ENCODE peak calls at places on chromosomes 16 and 17, in four cellular contexts. F is posterior vena cava; Y is glutamatergic neuron; X is naive thymus-derived CD8-positive, alpha-beta T cell. H is an unnamed sample.
A peak's percentile ranks its signal among the peaks of the same experiment; 100 is the strongest.

GRCh38 chr16:19242186-19242585 is 43.3 kb upstream of the CLEC19A start:
- DNase-seq in F (no peak), X (no peak), Y (no peak), H (no peak)

GRCh38 chr17:5003214-5003867 is 5.6 kb downstream of the KIF1C start:
- DNase-seq in F (peak; percentile 67), X (no peak), Y (no peak), H (no peak)

GRCh38 chr17:17859909-17860760 is 23.3 kb upstream of the SREBF1 start:
- DNase-seq in F (peak; percentile 91), Y (peak; percentile 75), X (peak; percentile 65), H (peak; percentile 71)

GRCh38 chr17:2085648-2085949 is 30.7 kb downstream of the HIC1 start:
- DNase-seq in X (no peak), Y (no peak), F (no peak), H (no peak)

GRCh38 chr17:71799657-71800056 is 321.2 kb upstream of the SOX9 start:
- DNase-seq in Y (no peak), X (no peak), F (no peak), H (no peak)

GRCh38 chr17:77696720-77697460 is 261.6 kb upstream of the TNRC6C start:
- DNase-seq in X (no peak), Y (no peak), F (no peak), H (no peak)

GRCh38 chr16:77556203-77556602 is 121.4 kb upstream of the ADAMTS18 start:
- DNase-seq in Y (no peak), X (no peak), F (no peak), H (no peak)

GRCh38 chr17:19935169-19935568 is 42.5 kb downstream of the AKAP10 start:
- DNase-seq in X (no peak), Y (no peak), F (no peak), H (no peak)

GRCh38 chr17:81865733-81866439 is 5.3 kb downstream of the ARHGDIA start:
- DNase-seq in F (no peak), X (no peak), Y (no peak), H (no peak)

GRCh38 chr17:1108810-1109605 is 70.8 kb downstream of the ABR start:
- DNase-seq in F (peak; percentile 88), X (peak; percentile 57), Y (no peak), H (no peak)

GRCh38 chr17:1607971-1608320 is 20.7 kb downstream of the SLC43A2 start:
- DNase-seq in X (no peak), Y (no peak), F (no peak), H (no peak)

GRCh38 chr17:18916816-18917496 is 35.0 kb upstream of the SLC5A10 start:
- DNase-seq in F (no peak), X (no peak), Y (no peak), H (no peak)

GRCh38 chr16:77584205-77584859 is 138.0 kb upstream of the NUDT7 start:
- DNase-seq in X (no peak), Y (peak; percentile 59), F (no peak), H (peak; percentile 52)

GRCh38 chr16:66525396-66526180 is 24.3 kb downstream of the TK2 start:
- DNase-seq in X (no peak), F (peak; percentile 70), Y (no peak), H (no peak)

GRCh38 chr17:10984163-10984562 is 146.3 kb upstream of the PIRT start:
- DNase-seq in Y (no peak), F (no peak), X (no peak), H (no peak)

GRCh38 chr16:69859105-69859969 is 91.8 kb upstream of the CLEC18A start:
- DNase-seq in X (no peak), F (no peak), Y (peak; percentile 36), H (peak; percentile 13)

GRCh38 chr17:58176200-58176599 is 9.4 kb downstream of the OR4D2 start:
- DNase-seq in F (no peak), Y (no peak), X (no peak), H (no peak)

GRCh38 chr17:10251212-10251948 is 53.0 kb upstream of the GAS7 start:
- DNase-seq in Y (no peak), X (no peak), F (no peak), H (no peak)

GRCh38 chr16:179431-179830 is 828 bp upstream of the HBQ1 start:
- DNase-seq in X (no peak), F (no peak), Y (no peak), H (no peak)

GRCh38 chr16:66528294-66528693 is 21.6 kb downstream of the TK2 start:
- DNase-seq in F (no peak), X (no peak), Y (no peak), H (no peak)

GRCh38 chr16:50585331-50585776 is 37.2 kb downstream of the NKD1 start:
- DNase-seq in F (peak; percentile 95), Y (no peak), X (no peak), H (no peak)

GRCh38 chr16:72739577-72739976 is 308.4 kb downstream of the ZFHX3 start:
- DNase-seq in X (no peak), F (no peak), Y (no peak), H (no peak)

GRCh38 chr17:17877548-17878358 is 41.0 kb upstream of the SREBF1 start:
- DNase-seq in X (no peak), Y (no peak), F (peak; percentile 95), H (no peak)

GRCh38 chr16:24800586-24800985 is 45.2 kb upstream of the SLC5A11 start:
- DNase-seq in F (no peak), X (no peak), Y (no peak), H (no peak)

GRCh38 chr16:56625943-56626654 is 518 bp downstream of the MT1E start:
- DNase-seq in F (peak; percentile 94), Y (no peak), X (no peak), H (no peak)

GRCh38 chr17:1056761-1057160 is 59.8 kb downstream of the TIMM22 start:
- DNase-seq in X (no peak), F (no peak), Y (no peak), H (no peak)

GRCh38 chr17:72120878-72121163 is at the start of gene SOX9:
- DNase-seq in F (peak; percentile 85), X (no peak), Y (peak; percentile 42), H (peak; percentile 79)

GRCh38 chr17:41103896-41104295 is 1.3 kb upstream of the KRTAP4-9 start:
- DNase-seq in Y (no peak), X (no peak), F (no peak), H (no peak)

GRCh38 chr17:8695241-8695640 is 49.4 kb downstream of the CCDC42 start:
- DNase-seq in F (no peak), Y (no peak), X (no peak), H (no peak)

GRCh38 chr16:56824335-56824734 is 40.7 kb upstream of the SLC12A3 start:
- DNase-seq in Y (no peak), F (no peak), X (no peak), H (no peak)